ENCODE peak calls at places on chromosomes 1 and 21, in six cellular contexts. One of them, this sample, is unnamed.

GRCh38 chr1:202625416-202626360 is 84.6 kb downstream of the SYT2 start:
- DNase-seq in AG04450: peak; percentile 46
- DNase-seq in stomach: peak; percentile 74
- DNase-seq in colonic mucosa: peak; percentile 73
- DNase-seq in A549: peak; percentile 86
- DNase-seq in psoas muscle: peak; percentile 88
- DNase-seq in this sample: peak; percentile 86

GRCh38 chr1:151059342-151060240 is at the start of gene CDC42SE1:
- DNase-seq in AG04450: peak; percentile 45
- DNase-seq in colonic mucosa: peak; percentile 83
- DNase-seq in A549: peak; percentile 94
- DNase-seq in stomach: peak; percentile 83
- DNase-seq in psoas muscle: peak; percentile 92
- DNase-seq in this sample: peak; percentile 95

GRCh38 chr1:223230161-223230881 is 87.3 kb upstream of the TLR5 start:
- DNase-seq in AG04450: peak; percentile 71
- DNase-seq in stomach: no peak
- DNase-seq in colonic mucosa: no peak
- DNase-seq in A549: no peak
- DNase-seq in psoas muscle: no peak
- DNase-seq in this sample: no peak

GRCh38 chr1:217924924-217925323 is 293.8 kb downstream of the SPATA17 start:
- DNase-seq in stomach: no peak
- DNase-seq in AG04450: no peak
- DNase-seq in A549: no peak
- DNase-seq in psoas muscle: no peak
- DNase-seq in colonic mucosa: no peak
- DNase-seq in this sample: no peak

GRCh38 chr1:227948493-227949260 is 945 bp upstream of the WNT9A start:
- DNase-seq in psoas muscle: peak; percentile 54
- DNase-seq in colonic mucosa: peak; percentile 20
- DNase-seq in A549: peak; percentile 36
- DNase-seq in stomach: peak; percentile 21
- DNase-seq in AG04450: no peak
- DNase-seq in this sample: peak; percentile 47

GRCh38 chr1:25727819-25728286 is 72.1 kb upstream of the SELENON start:
- DNase-seq in colonic mucosa: peak; percentile 70
- DNase-seq in psoas muscle: peak; percentile 79
- DNase-seq in stomach: peak; percentile 79
- DNase-seq in A549: no peak
- DNase-seq in AG04450: no peak
- DNase-seq in this sample: peak; percentile 92

GRCh38 chr1:46802901-46803574 is 4.2 kb downstream of the CYP4B1 start:
- DNase-seq in A549: no peak
- DNase-seq in psoas muscle: no peak
- DNase-seq in stomach: no peak
- DNase-seq in AG04450: no peak
- DNase-seq in colonic mucosa: no peak
- DNase-seq in this sample: no peak

GRCh38 chr21:26961704-26962103 is 5.2 kb downstream of the ADAMTS5 start:
- DNase-seq in A549: no peak
- DNase-seq in stomach: no peak
- DNase-seq in colonic mucosa: peak; percentile 26
- DNase-seq in psoas muscle: no peak
- DNase-seq in AG04450: no peak
- DNase-seq in this sample: no peak

GRCh38 chr1:87169250-87169910 is 159.3 kb upstream of the LMO4 start:
- DNase-seq in A549: no peak
- DNase-seq in AG04450: no peak
- DNase-seq in stomach: no peak
- DNase-seq in psoas muscle: no peak
- DNase-seq in colonic mucosa: no peak
- DNase-seq in this sample: no peak

GRCh38 chr1:201376464-201377374 is 761 bp downstream of the TNNT2 start:
- DNase-seq in AG04450: no peak
- DNase-seq in psoas muscle: no peak
- DNase-seq in stomach: peak; percentile 38
- DNase-seq in colonic mucosa: peak; percentile 42
- DNase-seq in A549: peak; percentile 77
- DNase-seq in this sample: no peak

GRCh38 chr1:201559679-201560162 is 20.8 kb downstream of the NAV1 start:
- DNase-seq in colonic mucosa: peak; percentile 76
- DNase-seq in psoas muscle: peak; percentile 88
- DNase-seq in AG04450: peak; percentile 74
- DNase-seq in A549: peak; percentile 92
- DNase-seq in stomach: peak; percentile 81
- DNase-seq in this sample: peak; percentile 91

GRCh38 chr1:168190284-168190884 is 11.6 kb downstream of the TIPRL start:
- DNase-seq in psoas muscle: no peak
- DNase-seq in stomach: no peak
- DNase-seq in A549: no peak
- DNase-seq in colonic mucosa: no peak
- DNase-seq in AG04450: no peak
- DNase-seq in this sample: no peak

GRCh38 chr1:198220428-198220827 is 63.6 kb downstream of the NEK7 start:
- DNase-seq in AG04450: no peak
- DNase-seq in stomach: no peak
- DNase-seq in colonic mucosa: no peak
- DNase-seq in A549: no peak
- DNase-seq in psoas muscle: no peak
- DNase-seq in this sample: no peak

GRCh38 chr21:27735699-27736098 is 768.8 kb upstream of the ADAMTS5 start:
- DNase-seq in colonic mucosa: no peak
- DNase-seq in A549: no peak
- DNase-seq in stomach: no peak
- DNase-seq in psoas muscle: no peak
- DNase-seq in AG04450: no peak
- DNase-seq in this sample: no peak

GRCh38 chr1:29977550-29977949 is 741.2 kb downstream of the PTPRU start:
- DNase-seq in A549: no peak
- DNase-seq in AG04450: no peak
- DNase-seq in colonic mucosa: no peak
- DNase-seq in stomach: no peak
- DNase-seq in psoas muscle: no peak
- DNase-seq in this sample: no peak

GRCh38 chr1:32967863-32968571 is 3.4 kb upstream of the RNF19B start:
- DNase-seq in psoas muscle: no peak
- DNase-seq in A549: no peak
- DNase-seq in stomach: no peak
- DNase-seq in colonic mucosa: no peak
- DNase-seq in AG04450: no peak
- DNase-seq in this sample: no peak

GRCh38 chr1:6603851-6604558 is 1.3 kb upstream of the KLHL21 start:
- DNase-seq in colonic mucosa: no peak
- DNase-seq in psoas muscle: peak; percentile 89
- DNase-seq in AG04450: no peak
- DNase-seq in stomach: peak; percentile 84
- DNase-seq in A549: no peak
- DNase-seq in this sample: peak; percentile 88

GRCh38 chr1:90879281-90879680 is 142.6 kb downstream of the ZNF644 start:
- DNase-seq in A549: no peak
- DNase-seq in AG04450: no peak
- DNase-seq in colonic mucosa: no peak
- DNase-seq in psoas muscle: no peak
- DNase-seq in stomach: no peak
- DNase-seq in this sample: no peak

GRCh38 chr1:59635057-59635456 is 179.7 kb upstream of the HOOK1 start:
- DNase-seq in AG04450: no peak
- DNase-seq in A549: no peak
- DNase-seq in colonic mucosa: no peak
- DNase-seq in psoas muscle: no peak
- DNase-seq in stomach: no peak
- DNase-seq in this sample: no peak

GRCh38 chr21:18893411-18893810 is 489.8 kb upstream of the TMPRSS15 start:
- DNase-seq in stomach: no peak
- DNase-seq in colonic mucosa: no peak
- DNase-seq in psoas muscle: no peak
- DNase-seq in AG04450: no peak
- DNase-seq in A549: no peak
- DNase-seq in this sample: no peak

GRCh38 chr1:7453038-7453437 is 318.1 kb upstream of the VAMP3 start:
- DNase-seq in psoas muscle: no peak
- DNase-seq in A549: no peak
- DNase-seq in colonic mucosa: no peak
- DNase-seq in stomach: no peak
- DNase-seq in AG04450: no peak
- DNase-seq in this sample: no peak

GRCh38 chr1:58248067-58248466 is 298.5 kb downstream of the OMA1 start:
- DNase-seq in A549: no peak
- DNase-seq in psoas muscle: no peak
- DNase-seq in stomach: no peak
- DNase-seq in colonic mucosa: no peak
- DNase-seq in AG04450: no peak
- DNase-seq in this sample: no peak

GRCh38 chr1:248820041-248820585 is 5.6 kb downstream of the SH3BP5L start:
- DNase-seq in psoas muscle: no peak
- DNase-seq in A549: no peak
- DNase-seq in stomach: no peak
- DNase-seq in AG04450: no peak
- DNase-seq in colonic mucosa: peak; percentile 12
- DNase-seq in this sample: no peak

GRCh38 chr1:209883341-209883971 is 54.6 kb upstream of the SYT14 start:
- DNase-seq in psoas muscle: no peak
- DNase-seq in AG04450: peak; percentile 53
- DNase-seq in colonic mucosa: no peak
- DNase-seq in A549: no peak
- DNase-seq in stomach: no peak
- DNase-seq in this sample: no peak

GRCh38 chr1:233364695-233365539 is 37.4 kb downstream of the MAP3K21 start:
- DNase-seq in psoas muscle: no peak
- DNase-seq in AG04450: no peak
- DNase-seq in A549: peak; percentile 21
- DNase-seq in stomach: no peak
- DNase-seq in colonic mucosa: no peak
- DNase-seq in this sample: no peak

GRCh38 chr21:45255381-45256020 is 32.2 kb downstream of the POFUT2 start:
- DNase-seq in colonic mucosa: peak; percentile 32
- DNase-seq in stomach: no peak
- DNase-seq in A549: no peak
- DNase-seq in psoas muscle: peak; percentile 42
- DNase-seq in AG04450: no peak
- DNase-seq in this sample: peak; percentile 73

GRCh38 chr1:204670152-204670927 is 15.2 kb downstream of the LRRN2 start:
- DNase-seq in colonic mucosa: no peak
- DNase-seq in psoas muscle: no peak
- DNase-seq in stomach: no peak
- DNase-seq in A549: no peak
- DNase-seq in AG04450: no peak
- DNase-seq in this sample: no peak

DNA sequence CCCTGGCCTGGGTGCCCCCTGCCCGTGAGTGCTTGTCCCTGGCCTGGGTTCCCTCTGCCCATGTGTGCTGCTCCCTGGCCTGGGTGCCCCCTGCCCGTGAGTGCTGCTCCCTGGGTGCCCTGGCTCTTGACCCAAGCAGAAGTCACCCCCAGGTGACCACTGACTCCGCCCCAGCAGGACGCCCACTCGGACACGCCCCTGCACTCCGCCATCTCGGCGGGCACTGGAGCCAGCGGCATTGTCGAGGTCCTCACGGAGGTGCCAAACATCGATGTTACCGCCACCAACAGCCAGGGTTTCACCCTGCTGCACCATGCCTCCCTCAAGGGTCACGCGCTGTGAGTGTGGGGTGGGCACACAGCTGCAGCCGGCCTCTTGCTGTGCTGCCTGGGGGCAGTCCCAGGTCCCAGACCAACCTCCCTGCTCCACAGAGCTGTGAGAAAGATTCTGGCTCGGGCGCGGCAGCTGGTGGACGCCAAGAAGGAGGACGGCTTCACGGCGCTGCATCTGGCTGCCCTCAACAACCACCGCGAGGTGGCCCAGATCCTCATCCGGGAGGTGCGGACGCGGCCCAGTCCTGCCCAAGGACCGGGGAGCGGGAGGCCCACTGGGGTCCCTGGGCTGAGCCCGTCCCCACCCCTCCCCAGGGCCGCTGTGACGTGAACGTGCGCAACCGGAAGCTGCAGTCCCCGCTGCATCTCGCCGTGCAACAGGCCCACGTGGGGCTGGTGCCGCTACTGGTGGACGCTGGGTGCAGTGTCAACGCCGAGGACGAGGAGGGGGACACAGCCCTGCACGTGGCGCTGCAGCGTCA is 3.9 kb upstream of the MMP23B start:
- DNase-seq in stomach: no peak
- DNase-seq in psoas muscle: peak; percentile 52
- DNase-seq in A549: no peak
- DNase-seq in colonic mucosa: no peak
- DNase-seq in AG04450: no peak
- DNase-seq in this sample: peak; percentile 79
- H3K27ac ChIP-seq in stomach: no peak overlapping the region
- H3K27ac ChIP-seq in psoas muscle: no peak overlapping the region
- H3K27ac ChIP-seq in A549: no peak overlapping the region
- H3K27ac ChIP-seq in colonic mucosa: peak overlapping the region; percentile 32
- H3K27ac ChIP-seq in AG04450: no peak overlapping the region
- H3K27ac ChIP-seq in this sample: no peak overlapping the region

GRCh38 chr1:181779343-181779742 is 282.2 kb downstream of the ZNF648 start:
- DNase-seq in A549: no peak
- DNase-seq in AG04450: no peak
- DNase-seq in psoas muscle: no peak
- DNase-seq in colonic mucosa: no peak
- DNase-seq in stomach: no peak
- DNase-seq in this sample: no peak
- H3K4me3 ChIP-seq in A549: no peak overlapping the region
- H3K4me3 ChIP-seq in AG04450: no peak overlapping the region
- H3K4me3 ChIP-seq in psoas muscle: no peak overlapping the region
- H3K4me3 ChIP-seq in colonic mucosa: no peak overlapping the region
- H3K4me3 ChIP-seq in stomach: no peak overlapping the region
- H3K4me3 ChIP-seq in this sample: no peak overlapping the region

GRCh38 chr1:31765041-31765467 is 914 bp upstream of the ADGRB2 start:
- DNase-seq in A549: no peak
- DNase-seq in colonic mucosa: no peak
- DNase-seq in AG04450: no peak
- DNase-seq in stomach: no peak
- DNase-seq in psoas muscle: no peak
- DNase-seq in this sample: no peak
- TF ChIP-seq CTCF in A549: peak; percentile 27
- TF ChIP-seq CTCF in colonic mucosa: no peak
- TF ChIP-seq CTCF in AG04450: peak; percentile 48
- TF ChIP-seq CTCF in stomach: peak; percentile 3
- TF ChIP-seq CTCF in psoas muscle: peak; percentile 7
- TF ChIP-seq CTCF in this sample: no peak

GRCh38 chr1:117013310-117013850 is 11.8 kb downstream of the CD101 start:
- DNase-seq in stomach: peak; percentile 37
- DNase-seq in AG04450: no peak
- DNase-seq in psoas muscle: no peak
- DNase-seq in A549: no peak
- DNase-seq in colonic mucosa: no peak
- DNase-seq in this sample: no peak

GRCh38 chr1:117017062-117017461 is 15.5 kb downstream of the CD101 start:
- DNase-seq in colonic mucosa: no peak
- DNase-seq in psoas muscle: no peak
- DNase-seq in AG04450: no peak
- DNase-seq in A549: no peak
- DNase-seq in stomach: no peak
- DNase-seq in this sample: no peak

GRCh38 chr1:117017648-117018047 is 16.1 kb downstream of the CD101 start:
- DNase-seq in stomach: no peak
- DNase-seq in colonic mucosa: no peak
- DNase-seq in AG04450: no peak
- DNase-seq in A549: no peak
- DNase-seq in psoas muscle: no peak
- DNase-seq in this sample: no peak

GRCh38 chr1:117014209-117014608 is 12.6 kb downstream of the CD101 start:
- DNase-seq in AG04450: no peak
- DNase-seq in psoas muscle: no peak
- DNase-seq in A549: no peak
- DNase-seq in stomach: no peak
- DNase-seq in colonic mucosa: no peak
- DNase-seq in this sample: no peak

GRCh38 chr1:117015701-117016100 is 14.1 kb downstream of the CD101 start:
- DNase-seq in colonic mucosa: no peak
- DNase-seq in A549: no peak
- DNase-seq in psoas muscle: no peak
- DNase-seq in AG04450: no peak
- DNase-seq in stomach: no peak
- DNase-seq in this sample: no peak
- H3K27ac ChIP-seq in colonic mucosa: no peak overlapping the region
- H3K27ac ChIP-seq in A549: no peak overlapping the region
- H3K27ac ChIP-seq in psoas muscle: no peak overlapping the region
- H3K27ac ChIP-seq in AG04450: no peak overlapping the region
- H3K27ac ChIP-seq in stomach: no peak overlapping the region
- H3K27ac ChIP-seq in this sample: no peak overlapping the region

This sample was measured in kidney.